ENCODE peak calls at places on chromosome 1, in six cellular contexts. P is lower lobe of right lung, E is H4, D is NCI-H345, Q is HEK293T, S is ACHN. Z is an unnamed sample.

GRCh38 chr1:226602186-226603029 is 53.8 kb downstream of the STUM start:
- DNase-seq in P (no peak), E (peak; percentile 63), D (no peak), Q (no peak), S (no peak), Z (no peak)

GRCh38 chr1:24321712-24322635 is 2.8 kb downstream of the GRHL3 start:
- DNase-seq in P (peak; percentile 71), E (peak; percentile 92), D (no peak), Q (peak; percentile 76), S (no peak), Z (no peak)

GRCh38 chr1:58395355-58395754 is 151.2 kb downstream of the OMA1 start:
- DNase-seq in P (no peak), E (peak; percentile 92), D (no peak), Q (no peak), S (peak; percentile 79), Z (peak; percentile 86)

GRCh38 chr1:27099154-27099903 is 55.6 kb downstream of the SLC9A1 start:
- DNase-seq in P (peak; percentile 86), E (peak; percentile 86), D (peak; percentile 64), Q (no peak), S (no peak), Z (peak; percentile 40)

GRCh38 chr1:91712981-91713841 is 172.7 kb downstream of the TGFBR3 start:
- DNase-seq in P (no peak), E (no peak), D (no peak), Q (no peak), S (no peak), Z (no peak)

GRCh38 chr1:86757272-86757984 is 53.1 kb downstream of the SH3GLB1 start:
- DNase-seq in P (no peak), E (no peak), D (no peak), Q (no peak), S (no peak), Z (no peak)

GRCh38 chr1:91750398-91750996 is 135.5 kb downstream of the TGFBR3 start:
- DNase-seq in P (no peak), E (no peak), D (no peak), Q (no peak), S (no peak), Z (no peak)

GRCh38 chr1:29136463-29136915 is 12.8 kb upstream of the TMEM200B start:
- DNase-seq in P (no peak), E (no peak), D (no peak), Q (peak; percentile 62), S (no peak), Z (no peak)

GRCh38 chr1:156262461-156263287 is 14.8 kb upstream of the PAQR6 start:
- DNase-seq in P (no peak), E (peak; percentile 50), D (no peak), Q (no peak), S (peak; percentile 28), Z (peak; percentile 65)